ENCODE peak calls at places on chromosomes 12 and 14, in ten cellular contexts. One of them, this sample, is unnamed.

GRCh38 chr12:102702447-102703114 is 214.5 kb downstream of the PAH start:
- DNase-seq in midbrain: peak; percentile 30
- DNase-seq in CD4-positive, alpha-beta T cell: no peak
- DNase-seq in NCI-H146: peak; percentile 6
- DNase-seq in EL: peak; percentile 77
- DNase-seq in tibial nerve: peak; percentile 80
- DNase-seq in GM10248: peak; percentile 56
- DNase-seq in suprapubic skin: no peak
- DNase-seq in NCI-H345: no peak
- DNase-seq in AG04449: peak; percentile 7
- DNase-seq in this sample: peak; percentile 41

GRCh38 chr12:105949391-105949790 is 189.4 kb downstream of the NUAK1 start:
- DNase-seq in GM10248: no peak
- DNase-seq in AG04449: no peak
- DNase-seq in tibial nerve: no peak
- DNase-seq in NCI-H345: no peak
- DNase-seq in midbrain: no peak
- DNase-seq in CD4-positive, alpha-beta T cell: no peak
- DNase-seq in EL: no peak
- DNase-seq in NCI-H146: no peak
- DNase-seq in suprapubic skin: no peak
- DNase-seq in this sample: no peak

GRCh38 chr14:54665938-54666337 is 99.0 kb downstream of the SAMD4A start:
- DNase-seq in tibial nerve: no peak
- DNase-seq in AG04449: no peak
- DNase-seq in GM10248: peak; percentile 41
- DNase-seq in EL: no peak
- DNase-seq in midbrain: no peak
- DNase-seq in CD4-positive, alpha-beta T cell: no peak
- DNase-seq in suprapubic skin: no peak
- DNase-seq in NCI-H146: no peak
- DNase-seq in NCI-H345: no peak
- DNase-seq in this sample: no peak

GRCh38 chr14:51643137-51643536 is 8.6 kb upstream of the FRMD6 start:
- DNase-seq in AG04449: no peak
- DNase-seq in GM10248: no peak
- DNase-seq in tibial nerve: no peak
- DNase-seq in suprapubic skin: no peak
- DNase-seq in midbrain: no peak
- DNase-seq in NCI-H146: no peak
- DNase-seq in CD4-positive, alpha-beta T cell: no peak
- DNase-seq in NCI-H345: no peak
- DNase-seq in EL: peak; percentile 77
- DNase-seq in this sample: no peak

GRCh38 chr12:75900781-75901254 is 130.8 kb downstream of the PHLDA1 start:
- DNase-seq in AG04449: no peak
- DNase-seq in EL: no peak
- DNase-seq in NCI-H345: no peak
- DNase-seq in GM10248: no peak
- DNase-seq in CD4-positive, alpha-beta T cell: no peak
- DNase-seq in midbrain: no peak
- DNase-seq in NCI-H146: peak; percentile 51
- DNase-seq in tibial nerve: no peak
- DNase-seq in suprapubic skin: no peak
- DNase-seq in this sample: no peak

GRCh38 chr14:83006071-83006670 is 1472.5 kb upstream of the SEL1L start:
- DNase-seq in AG04449: no peak
- DNase-seq in EL: no peak
- DNase-seq in tibial nerve: no peak
- DNase-seq in NCI-H146: no peak
- DNase-seq in GM10248: no peak
- DNase-seq in NCI-H345: peak; percentile 0
- DNase-seq in midbrain: no peak
- DNase-seq in CD4-positive, alpha-beta T cell: no peak
- DNase-seq in suprapubic skin: no peak
- DNase-seq in this sample: no peak

GRCh38 chr14:92935446-92935845 is 12.5 kb downstream of the CHGA start:
- DNase-seq in tibial nerve: no peak
- DNase-seq in NCI-H345: no peak
- DNase-seq in suprapubic skin: no peak
- DNase-seq in NCI-H146: no peak
- DNase-seq in GM10248: no peak
- DNase-seq in EL: no peak
- DNase-seq in midbrain: no peak
- DNase-seq in AG04449: no peak
- DNase-seq in CD4-positive, alpha-beta T cell: no peak
- DNase-seq in this sample: no peak

GRCh38 chr12:122187466-122187865 is 4.5 kb downstream of the LRRC43 start:
- DNase-seq in suprapubic skin: no peak
- DNase-seq in AG04449: no peak
- DNase-seq in GM10248: no peak
- DNase-seq in EL: no peak
- DNase-seq in midbrain: no peak
- DNase-seq in CD4-positive, alpha-beta T cell: no peak
- DNase-seq in NCI-H146: no peak
- DNase-seq in NCI-H345: no peak
- DNase-seq in tibial nerve: no peak
- DNase-seq in this sample: no peak

GRCh38 chr12:95262808-95263207 is 45.2 kb downstream of the VEZT start:
- DNase-seq in midbrain: no peak
- DNase-seq in NCI-H146: no peak
- DNase-seq in suprapubic skin: no peak
- DNase-seq in tibial nerve: no peak
- DNase-seq in AG04449: no peak
- DNase-seq in GM10248: no peak
- DNase-seq in CD4-positive, alpha-beta T cell: no peak
- DNase-seq in NCI-H345: no peak
- DNase-seq in EL: peak; percentile 39
- DNase-seq in this sample: peak; percentile 77

GRCh38 chr14:49766839-49767238 is 1.1 kb upstream of the KLHDC2 start:
- DNase-seq in tibial nerve: no peak
- DNase-seq in EL: peak; percentile 6
- DNase-seq in midbrain: no peak
- DNase-seq in CD4-positive, alpha-beta T cell: no peak
- DNase-seq in NCI-H146: no peak
- DNase-seq in NCI-H345: no peak
- DNase-seq in GM10248: no peak
- DNase-seq in suprapubic skin: no peak
- DNase-seq in AG04449: no peak
- DNase-seq in this sample: no peak

This sample was measured in NCI-H2029 treated with DMSO at 0.1 percent for 48 hours.